ENCODE peak calls at places on chromosomes 7 and 10, in four cellular contexts. G is stimulated activated CD4-positive, alpha-beta T cell treated with anti-CD3 and anti-CD28 coated beads, Interleukin-12 subunit alpha, Interleukin-12 subunit beta, amount 100 ng/mL, for 48 hours; K is stimulated activated CD8-positive, alpha-beta memory T cell treated with anti-CD3 and anti-CD28 coated beads, Interleukin-2, amount 100 ng/mL, for 1 hour; H is activated CD4-positive, alpha-beta T cell treated with anti-CD3 and anti-CD28 coated beads, Interleukin-2, amount 10 ng/mL, durations not matched to agents 7 days and 5 days. D is an unnamed sample.

GRCh38 chr7:47326220-47326619 is 255.7 kb downstream of the TNS3 start:
- DNase-seq in K (no peak), H (no peak), G (no peak), D (no peak)

GRCh38 chr10:88735661-88736060 is 24.2 kb upstream of the LIPN start:
- DNase-seq in K (no peak), G (no peak), H (no peak), D (no peak)

GRCh38 chr10:94397549-94398370 is 4.6 kb upstream of the TBC1D12 start:
- DNase-seq in K (no peak), G (no peak), H (no peak), D (no peak)

GRCh38 chr10:69010151-69010640 is 21.6 kb downstream of the KIFBP start:
- DNase-seq in H (no peak), G (no peak), K (no peak), D (no peak)

GRCh38 chr7:124152859-124153692 is 120.2 kb upstream of the TMEM229A start:
- DNase-seq in G (no peak), K (no peak), H (no peak), D (no peak)

GRCh38 chr10:5570007-5570655 is 45.4 kb downstream of the CALML3 start:
- DNase-seq in H (no peak), K (no peak), G (no peak), D (no peak)

GRCh38 chr7:133386204-133386603 is 133.3 kb downstream of the EXOC4 start:
- DNase-seq in G (no peak), K (no peak), H (no peak), D (no peak)

GRCh38 chr7:95725170-95725569 is 47.2 kb upstream of the DYNC1I1 start:
- DNase-seq in K (no peak), G (no peak), H (no peak), D (no peak)

GRCh38 chr7:150830957-150831356 is 21.4 kb upstream of the AOC1 start:
- DNase-seq in K (no peak), G (no peak), H (no peak), D (no peak)

GRCh38 chr10:4590807-4591206 is 235.2 kb upstream of the AKR1E2 start:
- DNase-seq in G (no peak), K (no peak), H (no peak), D (no peak)

GRCh38 chr7:126768836-126769235 is 483.9 kb downstream of the GRM8 start:
- DNase-seq in H (no peak), G (no peak), K (no peak), D (no peak)

D was measured in ureter.